ENCODE peak calls at places on chromosomes 4 and X, in ten cellular contexts. D, C, W, B, Z, E, F, I, R and T are unnamed samples.

GRCh38 chr4:10161840-10162239 is 45.2 kb upstream of the WDR1 start:
- DNase-seq in D (no peak), C (no peak), W (no peak), B (no peak), Z (peak; percentile 35), E (no peak), F (no peak), I (no peak), R (no peak), T (no peak)

GRCh38 chr4:40301592-40301991 is 33.5 kb upstream of the CHRNA9 start:
- DNase-seq in D (peak; percentile 98), C (no peak), W (no peak), B (no peak), Z (peak; percentile 16), E (no peak), F (no peak), I (no peak), R (no peak), T (no peak)

GRCh38 chrX:12118134-12118533 is 20.1 kb upstream of the FRMPD4 start:
- DNase-seq in D (no peak), C (no peak), W (no peak), B (no peak), Z (no peak), E (no peak), F (no peak), I (no peak), R (no peak), T (no peak)

GRCh38 chr4:128528793-128529553 is 241.4 kb upstream of the PGRMC2 start:
- DNase-seq in D (no peak), C (peak; percentile 92), W (peak; percentile 48), B (no peak), Z (no peak), E (peak; percentile 32), F (peak; percentile 31), I (no peak), R (peak; percentile 98), T (peak; percentile 94)

GRCh38 chrX:154010330-154011087 is 9.2 kb downstream of the IRAK1 start:
- DNase-seq in D (no peak), C (no peak), W (peak; percentile 58), B (peak; percentile 73), Z (no peak), E (no peak), F (no peak), I (peak; percentile 36), R (peak; percentile 69), T (no peak)

GRCh38 chr4:185803015-185803414 is 9.0 kb downstream of the SORBS2 start:
- DNase-seq in D (no peak), C (no peak), W (no peak), B (no peak), Z (no peak), E (no peak), F (no peak), I (no peak), R (no peak), T (no peak)

GRCh38 chrX:133685806-133686205 is 270.5 kb upstream of the GPC4 start:
- DNase-seq in D (no peak), C (no peak), W (no peak), B (no peak), Z (no peak), E (no peak), F (no peak), I (no peak), R (no peak), T (no peak)

GRCh38 chrX:110004210-110004609 is 1.3 kb downstream of the TMEM164 start:
- DNase-seq in D (no peak), C (no peak), W (peak; percentile 55), B (peak; percentile 64), Z (no peak), E (no peak), F (no peak), I (peak; percentile 78), R (no peak), T (no peak)

GRCh38 chr4:56914336-56914735 is 6.6 kb downstream of the REST start:
- DNase-seq in D (no peak), C (no peak), W (no peak), B (no peak), Z (no peak), E (no peak), F (no peak), I (no peak), R (no peak), T (no peak)

GRCh38 chrX:42886519-42886918 is 108.6 kb upstream of the PPP1R2C start:
- DNase-seq in D (no peak), C (no peak), W (no peak), B (no peak), Z (no peak), E (no peak), F (no peak), I (no peak), R (no peak), T (no peak)

GRCh38 chr4:28557755-28558154 is 1697.1 kb downstream of the STIM2 start:
- DNase-seq in D (no peak), C (peak; percentile 25), W (no peak), B (no peak), Z (no peak), E (no peak), F (no peak), I (no peak), R (peak; percentile 84), T (no peak)

GRCh38 chrX:53244610-53245009 is 19.6 kb upstream of the KDM5C start:
- DNase-seq in D (no peak), C (no peak), W (no peak), B (no peak), Z (no peak), E (no peak), F (no peak), I (no peak), R (peak; percentile 10), T (no peak)

GRCh38 chr4:163404570-163404969 is 60.9 kb downstream of the NPY5R start:
- DNase-seq in D (no peak), C (no peak), W (no peak), B (no peak), Z (no peak), E (no peak), F (no peak), I (no peak), R (no peak), T (no peak)

GRCh38 chrX:70979136-70979762 is 48.4 kb upstream of the SLC7A3 start:
- DNase-seq in D (no peak), C (peak; percentile 48), W (no peak), B (no peak), Z (no peak), E (no peak), F (no peak), I (no peak), R (peak; percentile 66), T (no peak)

GRCh38 chrX:73847991-73848390 is 285.0 kb downstream of the CHIC1 start:
- DNase-seq in D (no peak), C (no peak), W (no peak), B (no peak), Z (no peak), E (no peak), F (no peak), I (no peak), R (no peak), T (no peak)

GRCh38 chr4:123406862-123407261 is 10.3 kb downstream of the SPRY1 start:
- DNase-seq in D (no peak), C (no peak), W (no peak), B (no peak), Z (no peak), E (no peak), F (no peak), I (no peak), R (no peak), T (no peak)

GRCh38 chrX:148203531-148203930 is 222.4 kb downstream of the FMR1NB start:
- DNase-seq in D (no peak), C (no peak), W (no peak), B (no peak), Z (no peak), E (no peak), F (no peak), I (no peak), R (no peak), T (no peak)

GRCh38 chr4:146110847-146111485 is 64.6 kb upstream of the LSM6 start:
- DNase-seq in D (no peak), C (no peak), W (no peak), B (no peak), Z (no peak), E (no peak), F (no peak), I (no peak), R (no peak), T (no peak)
- H3K4me3 ChIP-seq in D (no peak overlapping the region), C (no peak overlapping the region), W (no peak overlapping the region), B (no peak overlapping the region), Z (no peak overlapping the region), E (no peak overlapping the region), F (no peak overlapping the region), I (no peak overlapping the region), R (no peak overlapping the region), T (no peak overlapping the region)

GRCh38 chr4:184306470-184306869 is 88.8 kb upstream of the ENPP6 start:
- DNase-seq in D (no peak), C (no peak), W (no peak), B (no peak), Z (no peak), E (no peak), F (no peak), I (no peak), R (no peak), T (no peak)
- H3K4me1 ChIP-seq in D (peaks cover 21% of the 10 kb centered on the region), C (no peaks in the 10 kb centered on the region), W (no peaks in the 10 kb centered on the region), B (no peaks in the 10 kb centered on the region), Z (peaks cover 10% of the 10 kb centered on the region), E (peaks cover 8% of the 10 kb centered on the region), F (no peaks in the 10 kb centered on the region), I (peaks cover 12% of the 10 kb centered on the region), R (no peaks in the 10 kb centered on the region), T (no peaks in the 10 kb centered on the region)

GRCh38 chrX:131747173-131747572 is 203.3 kb downstream of the OR13H1 start:
- DNase-seq in D (no peak), C (no peak), W (peak; percentile 74), B (peak; percentile 71), Z (no peak), E (peak; percentile 15), F (peak; percentile 79), I (no peak), R (no peak), T (peak; percentile 57)
- H3K27ac ChIP-seq in D (no peak overlapping the region), C (peak overlapping the region; percentile 69), W (no peak overlapping the region), B (peak overlapping the region; percentile 86), Z (no peak overlapping the region), E (no peak overlapping the region), F (peak overlapping the region; percentile 88), I (peak overlapping the region; percentile 82), R (no peak overlapping the region), T (peak overlapping the region; percentile 97)

GRCh38 chrX:39519213-39519544 is 578.6 kb downstream of the BCOR start:
- DNase-seq in D (no peak), C (peak; percentile 56), W (no peak), B (no peak), Z (no peak), E (peak; percentile 32), F (no peak), I (no peak), R (peak; percentile 30), T (no peak)
- H3K4me3 ChIP-seq in D (no peak overlapping the region), C (no peak overlapping the region), W (no peak overlapping the region), B (peak overlapping the region; percentile 36), Z (peak overlapping the region; percentile 45), E (no peak overlapping the region), F (no peak overlapping the region), I (no peak overlapping the region), R (no peak overlapping the region), T (no peak overlapping the region)